ENCODE peak calls at places on chromosome 4, in five cellular contexts. One of them, this sample, is unnamed.

GRCh38 chr4:79900182-79900581 is 172.8 kb downstream of the ANTXR2 start:
- DNase-seq in GM13976: no peak
- DNase-seq in pancreas: no peak
- DNase-seq in PC-3: no peak
- DNase-seq in NB4: no peak
- DNase-seq in this sample: no peak

GRCh38 chr4:154998284-154998683 is 210.2 kb upstream of the NPY2R start:
- DNase-seq in GM13976: no peak
- DNase-seq in pancreas: no peak
- DNase-seq in PC-3: no peak
- DNase-seq in NB4: no peak
- DNase-seq in this sample: peak; percentile 43

GRCh38 chr4:188976644-188977115 is 837.4 kb downstream of the TRIML1 start:
- DNase-seq in GM13976: no peak
- DNase-seq in pancreas: no peak
- DNase-seq in PC-3: peak; percentile 50
- DNase-seq in NB4: peak; percentile 9
- DNase-seq in this sample: peak; percentile 57

GRCh38 chr4:78602334-78602733 is 50.8 kb downstream of the ANXA3 start:
- DNase-seq in GM13976: no peak
- DNase-seq in pancreas: no peak
- DNase-seq in PC-3: no peak
- DNase-seq in NB4: no peak
- DNase-seq in this sample: no peak

GRCh38 chr4:176538217-176538925 is 218.6 kb downstream of the SPCS3 start:
- DNase-seq in GM13976: no peak
- DNase-seq in pancreas: no peak
- DNase-seq in PC-3: peak; percentile 80
- DNase-seq in NB4: no peak
- DNase-seq in this sample: peak; percentile 83

GRCh38 chr4:133151681-133152329 is 2.7 kb downstream of the PCDH10 start:
- DNase-seq in GM13976: peak; percentile 24
- DNase-seq in pancreas: peak; percentile 65
- DNase-seq in PC-3: no peak
- DNase-seq in NB4: no peak
- DNase-seq in this sample: no peak

GRCh38 chr4:108045687-108046024 is 56.0 kb downstream of the HADH start:
- DNase-seq in GM13976: no peak
- DNase-seq in pancreas: no peak
- DNase-seq in PC-3: peak; percentile 51
- DNase-seq in NB4: no peak
- DNase-seq in this sample: peak; percentile 78

GRCh38 chr4:168694669-168695068 is 197.8 kb downstream of the PALLD start:
- DNase-seq in GM13976: no peak
- DNase-seq in pancreas: no peak
- DNase-seq in PC-3: peak; percentile 58
- DNase-seq in NB4: no peak
- DNase-seq in this sample: no peak

GRCh38 chr4:38177792-38178665 is 217.8 kb downstream of the PTTG2 start:
- DNase-seq in GM13976: no peak
- DNase-seq in pancreas: peak; percentile 93
- DNase-seq in PC-3: no peak
- DNase-seq in NB4: peak; percentile 78
- DNase-seq in this sample: peak; percentile 62

GRCh38 chr4:182885738-182886077 is 31.5 kb downstream of the DCTD start:
- DNase-seq in GM13976: no peak
- DNase-seq in pancreas: no peak
- DNase-seq in PC-3: no peak
- DNase-seq in NB4: no peak
- DNase-seq in this sample: no peak

GRCh38 chr4:182886768-182887167 is 30.4 kb downstream of the DCTD start:
- DNase-seq in GM13976: no peak
- DNase-seq in pancreas: no peak
- DNase-seq in PC-3: no peak
- DNase-seq in NB4: no peak
- DNase-seq in this sample: no peak

GRCh38 chr4:182888894-182889293 is 28.3 kb downstream of the DCTD start:
- DNase-seq in GM13976: no peak
- DNase-seq in pancreas: no peak
- DNase-seq in PC-3: no peak
- DNase-seq in NB4: no peak
- DNase-seq in this sample: no peak

GRCh38 chr4:182893490-182893889 is 23.7 kb downstream of the DCTD start:
- DNase-seq in GM13976: no peak
- DNase-seq in pancreas: no peak
- DNase-seq in PC-3: no peak
- DNase-seq in NB4: no peak
- DNase-seq in this sample: no peak

GRCh38 chr4:182890202-182890601 is 27.0 kb downstream of the DCTD start:
- DNase-seq in GM13976: no peak
- DNase-seq in pancreas: no peak
- DNase-seq in PC-3: no peak
- DNase-seq in NB4: no peak
- DNase-seq in this sample: no peak
- TF ChIP-seq CTCF in GM13976: no peak
- TF ChIP-seq CTCF in pancreas: no peak
- TF ChIP-seq CTCF in PC-3: no peak
- TF ChIP-seq CTCF in NB4: no peak
- TF ChIP-seq CTCF in this sample: no peak

GRCh38 chr4:77430847-77431246 is 174.8 kb upstream of the CXCL13 start:
- DNase-seq in GM13976: no peak
- DNase-seq in pancreas: no peak
- DNase-seq in PC-3: no peak
- DNase-seq in NB4: peak; percentile 1
- DNase-seq in this sample: no peak
- TF ChIP-seq CTCF in GM13976: no peak
- TF ChIP-seq CTCF in pancreas: no peak
- TF ChIP-seq CTCF in PC-3: peak; percentile 30
- TF ChIP-seq CTCF in NB4: no peak
- TF ChIP-seq CTCF in this sample: no peak

GRCh38 chr4:134727696-134728095 is 526.1 kb upstream of the PABPC4L start:
- DNase-seq in GM13976: no peak
- DNase-seq in pancreas: no peak
- DNase-seq in PC-3: no peak
- DNase-seq in NB4: no peak
- DNase-seq in this sample: no peak

GRCh38 chr4:134720030-134720429 is 518.4 kb upstream of the PABPC4L start:
- DNase-seq in GM13976: no peak
- DNase-seq in pancreas: no peak
- DNase-seq in PC-3: no peak
- DNase-seq in NB4: no peak
- DNase-seq in this sample: no peak

DNA sequence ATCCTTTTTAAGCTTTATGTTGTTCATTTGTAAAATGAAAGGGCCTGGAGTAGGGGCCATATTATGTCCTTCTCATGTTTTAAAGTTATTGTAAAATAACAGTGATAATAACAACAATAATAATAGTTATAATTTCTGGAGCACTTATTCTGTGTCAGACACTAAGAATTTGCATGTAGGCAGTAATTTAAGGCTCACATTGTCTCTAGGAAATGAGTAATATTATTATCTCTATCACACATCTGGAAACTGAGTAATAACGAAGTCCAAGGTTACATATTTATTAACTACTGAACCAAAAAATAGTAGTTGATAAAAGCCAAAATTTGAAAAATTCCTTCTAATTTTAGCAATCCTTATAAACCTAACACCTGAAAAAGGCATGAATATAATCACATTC is 520.7 kb upstream of the PABPC4L start:
- DNase-seq in GM13976: no peak
- DNase-seq in pancreas: no peak
- DNase-seq in PC-3: no peak
- DNase-seq in NB4: no peak
- DNase-seq in this sample: no peak
- TF ChIP-seq CTCF in GM13976: no peak
- TF ChIP-seq CTCF in pancreas: no peak
- TF ChIP-seq CTCF in PC-3: no peak
- TF ChIP-seq CTCF in NB4: no peak
- TF ChIP-seq CTCF in this sample: no peak

DNA sequence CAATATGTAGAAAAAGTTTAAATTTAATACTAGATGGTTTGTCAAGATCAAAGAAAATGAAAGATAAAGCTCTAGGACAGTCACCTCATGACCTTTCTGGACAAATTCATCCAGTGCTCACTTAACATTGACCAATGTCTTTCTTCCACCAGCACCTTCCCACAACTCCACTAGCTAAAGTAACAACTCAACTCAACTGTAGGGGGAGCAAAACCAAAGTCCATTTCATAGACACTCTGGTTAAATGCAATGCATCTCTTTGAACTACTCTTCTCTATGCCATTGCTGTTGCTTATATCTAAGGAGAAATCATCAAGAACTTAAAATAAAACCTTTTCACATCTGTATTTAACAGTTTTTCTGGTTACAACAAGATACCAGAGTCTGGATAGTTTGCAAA is 25.1 kb downstream of the UGT2B4 start:
- DNase-seq in GM13976: no peak
- DNase-seq in pancreas: no peak
- DNase-seq in PC-3: no peak
- DNase-seq in NB4: peak; percentile 5
- DNase-seq in this sample: peak; percentile 3
- TF ChIP-seq CTCF in GM13976: no peak
- TF ChIP-seq CTCF in pancreas: no peak
- TF ChIP-seq CTCF in PC-3: peak; percentile 42
- TF ChIP-seq CTCF in NB4: no peak
- TF ChIP-seq CTCF in this sample: no peak

DNA sequence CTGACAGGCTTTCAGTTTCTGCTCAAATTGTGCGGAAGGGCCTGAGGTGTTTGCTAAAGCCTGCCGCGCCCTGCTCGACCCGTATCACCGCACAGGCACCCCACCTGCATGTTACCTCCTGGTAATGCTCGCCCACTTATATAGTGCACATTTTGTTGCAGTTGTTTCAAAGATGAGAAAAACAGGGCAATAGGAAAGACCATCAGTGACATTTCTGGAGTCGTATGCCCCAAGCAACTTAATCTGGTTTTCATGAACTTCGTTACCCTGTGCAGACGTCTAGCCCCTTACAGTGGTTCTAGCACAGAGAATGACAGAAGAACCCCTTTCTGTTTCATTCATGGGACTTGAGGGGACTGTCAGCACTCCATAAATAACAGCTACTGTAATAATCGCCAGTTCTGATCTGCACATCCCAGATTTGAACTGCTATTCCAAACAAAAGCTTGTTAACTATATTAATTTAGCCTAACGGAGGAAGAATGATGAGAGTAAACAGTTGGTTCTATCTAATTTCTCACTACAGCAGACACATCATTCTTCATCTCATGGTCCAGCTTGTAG is 940 bp upstream of the DCTD start:
- DNase-seq in GM13976: no peak
- DNase-seq in pancreas: no peak
- DNase-seq in PC-3: no peak
- DNase-seq in NB4: no peak
- DNase-seq in this sample: peak; percentile 1
- TF ChIP-seq CTCF in GM13976: no peak
- TF ChIP-seq CTCF in pancreas: no peak
- TF ChIP-seq CTCF in PC-3: no peak
- TF ChIP-seq CTCF in NB4: no peak
- TF ChIP-seq CTCF in this sample: no peak